ENCODE peak calls at places on chromosome X, in four cellular contexts. U, Y, J and T are unnamed samples. For H3K4me1 and H3K9me3, the result is how much of the 10 kb centered on the place peaks cover.

GRCh38 chrX:114611018-114611619 is 27.2 kb downstream of the HTR2C start:
- DNase-seq in Y (peak), U (peak), J (peak), T (peak)

GRCh38 chrX:84168574-84168973 is 19.4 kb downstream of the RPS6KA6 start:
- DNase-seq in U (no peak), J (no peak), Y (no peak), T (no peak)

GRCh38 chrX:140163376-140164159 is 198.2 kb upstream of the CXorf66 start:
- DNase-seq in U (no peak), J (no peak), Y (no peak), T (no peak)

GRCh38 chrX:32852203-32852602 is 359.1 kb downstream of the DMD start:
- DNase-seq in Y (no peak), U (no peak), J (no peak), T (no peak)

GRCh38 chrX:106862972-106863688 is 40.0 kb downstream of the RIPPLY1 start:
- DNase-seq in Y (peak), U (no peak), J (peak), T (peak)

GRCh38 chrX:107861056-107861455 is 35.4 kb downstream of the MID2 start:
- DNase-seq in J (no peak), U (no peak), Y (no peak), T (no peak)

GRCh38 chrX:94058728-94059382 is 384.8 kb downstream of the FAM133A start:
- DNase-seq in Y (peak), J (peak), U (no peak), T (peak)

GRCh38 chrX:18895157-18895952 is 88.6 kb downstream of the PHKA2 start:
- DNase-seq in Y (no peak), J (peak), U (peak), T (no peak)

GRCh38 chrX:131792356-131792749 is 230.7 kb upstream of the STK26 start:
- DNase-seq in Y (no peak), J (peak), U (no peak), T (peak)

GRCh38 chrX:134020910-134021309 is 35.5 kb upstream of the GPC3 start:
- DNase-seq in J (no peak), Y (no peak), U (no peak), T (no peak)

GRCh38 chrX:51148848-51149247 is 183.8 kb upstream of the NUDT10 start:
- DNase-seq in U (no peak), J (peak), Y (peak), T (no peak)

GRCh38 chrX:37347420-37347819 is 1.7 kb upstream of the PRRG1 start:
- DNase-seq in J (no peak), Y (peak), U (peak), T (no peak)

GRCh38 chrX:49184294-49185061 is 1.7 kb downstream of the PRICKLE3 start:
- DNase-seq in J (peak), Y (peak), U (peak), T (peak)

GRCh38 chrX:136453771-136454170 is 34.0 kb upstream of the BRS3 start:
- DNase-seq in J (no peak), U (no peak), Y (no peak), T (no peak)

GRCh38 chrX:9656277-9656676 is 109.4 kb downstream of the GPR143 start:
- DNase-seq in J (no peak), Y (no peak), U (no peak), T (no peak)

GRCh38 chrX:151448509-151448908 is 51.5 kb downstream of the VMA21 start:
- DNase-seq in U (no peak), J (no peak), Y (no peak), T (no peak)

GRCh38 chrX:3962511-3963350 is 249.3 kb upstream of the PRKX start:
- DNase-seq in U (no peak), J (no peak), Y (peak), T (no peak)

GRCh38 chrX:40402771-40403533 is 177.8 kb upstream of the ATP6AP2 start:
- DNase-seq in J (peak), U (peak), Y (no peak), T (peak)

GRCh38 chrX:24153175-24153795 is 3.8 kb downstream of the ZFX start:
- DNase-seq in J (peak), Y (peak), U (no peak), T (no peak)

GRCh38 chrX:12241026-12241425 is 102.8 kb downstream of the FRMPD4 start:
- DNase-seq in J (no peak), Y (no peak), U (no peak), T (no peak)

GRCh38 chrX:121028419-121028818 is 19.0 kb upstream of the GLUD2 start:
- DNase-seq in U (no peak), J (no peak), Y (no peak), T (no peak)

GRCh38 chrX:54481751-54482150 is 14.3 kb downstream of the FGD1 start:
- DNase-seq in U (no peak), J (no peak), Y (no peak), T (no peak)

GRCh38 chrX:54482839-54483593 is 13.0 kb downstream of the FGD1 start:
- DNase-seq in Y (peak), U (no peak), J (no peak), T (peak)

GRCh38 chrX:54484666-54485065 is 11.4 kb downstream of the FGD1 start:
- DNase-seq in U (no peak), J (no peak), Y (peak), T (no peak)

GRCh38 chrX:54479471-54480122 is 16.4 kb downstream of the FGD1 start:
- DNase-seq in U (no peak), Y (peak), J (no peak), T (no peak)

GRCh38 chrX:54483946-54484345 is 12.1 kb downstream of the FGD1 start:
- DNase-seq in J (no peak), U (no peak), Y (no peak), T (no peak)
- H3K27ac ChIP-seq in J (no peak), U (peak), Y (no peak), T (no peak)

DNA sequence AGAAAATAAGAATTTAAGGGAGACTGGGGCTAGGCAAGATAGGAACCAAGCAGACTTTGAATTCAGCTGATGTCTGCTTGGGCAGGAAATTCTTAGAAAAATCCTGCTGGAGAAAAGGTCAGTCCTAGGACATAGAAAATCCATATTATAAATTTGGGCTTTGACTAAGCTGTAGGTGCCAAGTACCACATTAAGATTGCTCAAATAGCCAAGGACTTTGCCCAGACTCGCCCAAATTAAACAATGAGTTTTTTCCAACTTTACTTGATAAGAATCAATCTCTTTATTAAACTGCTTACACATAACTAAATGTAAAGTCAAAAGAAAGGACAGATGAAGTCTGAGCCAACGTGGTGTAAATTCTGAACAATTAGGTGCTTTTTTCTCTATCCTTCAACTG is 95.4 kb downstream of the FUNDC1 start:
- DNase-seq in U (no peak), Y (no peak), J (no peak), T (no peak)
- H3K4me1 ChIP-seq in U (under half), Y (under half), J (under half), T (under half)

DNA sequence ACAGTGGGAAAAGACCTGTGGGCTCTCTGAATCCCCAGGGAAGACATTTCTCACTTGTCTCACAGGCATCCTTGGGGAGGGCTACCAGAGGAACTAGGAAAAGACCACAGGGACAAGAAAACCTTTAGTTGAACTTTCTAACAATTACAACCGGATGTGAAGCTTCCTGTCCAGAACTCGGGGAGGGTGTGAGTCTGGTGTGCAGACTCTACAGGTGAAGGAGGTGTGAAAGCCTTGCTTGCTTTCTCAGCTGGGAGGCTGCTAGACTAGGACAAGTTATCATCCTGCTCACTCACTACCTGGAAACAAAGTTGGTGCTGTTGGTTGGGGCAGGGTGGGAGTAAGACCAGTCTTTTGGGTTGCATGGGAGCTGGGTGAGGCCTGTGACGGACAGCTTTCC is 158.5 kb upstream of the PBDC1 start:
- DNase-seq in U (no peak), Y (no peak), J (no peak), T (no peak)
- H3K9me3 ChIP-seq in U (under half), Y (under half), J (under half), T (under half)

GRCh38 chrX:109774706-109775105 is 41.6 kb upstream of the ACSL4 start:
- DNase-seq in Y (no peak), U (no peak), J (no peak), T (no peak)

GRCh38 chrX:109773374-109773773 is 40.3 kb upstream of the ACSL4 start:
- DNase-seq in U (no peak), Y (no peak), J (no peak), T (no peak)

GRCh38 chrX:109776432-109776831 is 43.4 kb upstream of the ACSL4 start:
- DNase-seq in J (no peak), Y (no peak), U (no peak), T (no peak)

GRCh38 chrX:109776986-109777385 is 43.9 kb upstream of the ACSL4 start:
- DNase-seq in U (no peak), Y (no peak), J (no peak), T (no peak)

DNA sequence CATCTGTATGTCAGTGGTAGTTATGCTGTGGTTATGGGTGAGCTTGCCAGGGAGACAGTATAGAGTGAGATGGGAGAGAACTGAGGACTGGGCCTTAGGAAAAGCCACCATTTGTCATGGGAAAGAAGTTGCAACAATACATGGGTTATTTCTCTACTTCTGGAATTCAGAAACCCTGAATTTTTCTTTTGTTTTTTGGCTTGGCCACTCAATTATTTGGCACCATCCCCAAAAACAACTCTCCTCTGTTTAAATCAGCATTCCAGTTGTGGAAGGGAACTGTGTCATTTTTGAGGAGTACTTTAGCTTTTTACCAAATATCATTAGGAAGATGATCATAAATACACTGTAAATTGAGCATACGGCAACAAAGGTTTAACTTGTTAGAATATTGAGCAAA is 41.1 kb upstream of the ACSL4 start:
- DNase-seq in Y (no peak), J (no peak), U (no peak), T (no peak)
- H3K27ac ChIP-seq in Y (no peak), J (peak), U (no peak), T (no peak)

GRCh38 chrX:154739952-154740351 is 10.9 kb downstream of the GAB3 start:
- DNase-seq in J (no peak), Y (no peak), U (no peak), T (no peak)

GRCh38 chrX:154742623-154743022 is 8.3 kb downstream of the GAB3 start:
- DNase-seq in J (no peak), U (no peak), Y (no peak), T (no peak)

GRCh38 chrX:154735695-154736393 is 15.0 kb downstream of the GAB3 start:
- DNase-seq in Y (no peak), U (peak), J (peak), T (no peak)

GRCh38 chrX:154734101-154734781 is 16.6 kb downstream of the GAB3 start:
- DNase-seq in Y (no peak), U (peak), J (peak), T (no peak)

GRCh38 chrX:154738013-154738738 is 12.7 kb downstream of the GAB3 start:
- DNase-seq in J (peak), U (peak), Y (no peak), T (no peak)
- H3K4me1 ChIP-seq in J (under half), U (half or more), Y (under half), T (under half)

GRCh38 chrX:26286836-26287235 is 70.9 kb downstream of the MAGEB5 start:
- DNase-seq in J (no peak), Y (no peak), U (no peak), T (no peak)
- H3K9me3 ChIP-seq in J (under half), Y (under half), U (under half), T (under half)

GRCh38 chrX:71542825-71543224 is 9.9 kb downstream of the OGT start:
- DNase-seq in J (no peak), Y (no peak), U (no peak), T (no peak)
- H3K27ac ChIP-seq in J (no peak), Y (no peak), U (peak), T (no peak)

GRCh38 chrX:68935362-68935761 is 106.5 kb downstream of the EFNB1 start:
- DNase-seq in Y (no peak), U (no peak), J (no peak), T (no peak)
- H3K4me1 ChIP-seq in Y (under half), U (under half), J (under half), T (under half)